ENCODE peak calls at places on chromosome 17, in six cellular contexts. W is adrenal gland, F is ascending aorta, R is stomach, C is heart right ventricle, Z is tibial nerve. N is an unnamed sample.

GRCh38 chr17:81271226-81271625 is 23.9 kb downstream of the SLC38A10 start:
- DNase-seq in W (no peak), F (no peak), R (no peak), C (no peak), Z (no peak), N (no peak)

GRCh38 chr17:48483004-48483403 is 47.8 kb downstream of the HOXB1 start:
- DNase-seq in W (no peak), F (no peak), R (no peak), C (no peak), Z (no peak), N (no peak)

GRCh38 chr17:72441899-72442298 is 321.1 kb downstream of the SOX9 start:
- DNase-seq in W (no peak), F (no peak), R (no peak), C (no peak), Z (no peak), N (no peak)

GRCh38 chr17:17959520-17960361 is 12.5 kb downstream of the TOM1L2 start:
- DNase-seq in W (no peak), F (no peak), R (no peak), C (no peak), Z (no peak), N (no peak)

GRCh38 chr17:36591434-36592315 is at the start of gene DHRS11:
- DNase-seq in W (peak; percentile 80), F (peak; percentile 89), R (peak; percentile 89), C (peak; percentile 90), Z (peak; percentile 57), N (no peak)

GRCh38 chr17:62644487-62645173 is 17.2 kb downstream of the MRC2 start:
- DNase-seq in W (no peak), F (no peak), R (no peak), C (no peak), Z (no peak), N (no peak)

GRCh38 chr17:71024969-71025368 is 855.6 kb downstream of the KCNJ2 start:
- DNase-seq in W (no peak), F (no peak), R (no peak), C (no peak), Z (no peak), N (no peak)

GRCh38 chr17:45013021-45013997 is 38.1 kb downstream of the DCAKD start:
- DNase-seq in W (no peak), F (no peak), R (no peak), C (peak; percentile 36), Z (no peak), N (no peak)

GRCh38 chr17:78387982-78388941 is 9.8 kb downstream of the PGS1 start:
- DNase-seq in W (no peak), F (no peak), R (no peak), C (peak; percentile 32), Z (no peak), N (peak; percentile 83)

GRCh38 chr17:4199818-4200402 is 56.9 kb downstream of the CYB5D2 start:
- DNase-seq in W (no peak), F (peak; percentile 59), R (no peak), C (no peak), Z (no peak), N (no peak)

GRCh38 chr17:40960144-40960543 is 6.6 kb downstream of the KRT39 start:
- DNase-seq in W (no peak), F (no peak), R (no peak), C (no peak), Z (no peak), N (no peak)

GRCh38 chr17:64964796-64965195 is 45.5 kb upstream of the LRRC37A3 start:
- DNase-seq in W (no peak), F (no peak), R (no peak), C (no peak), Z (no peak), N (no peak)

GRCh38 chr17:36463916-36464764 is 22.3 kb upstream of the ZNHIT3 start:
- DNase-seq in W (peak; percentile 86), F (no peak), R (peak; percentile 56), C (peak; percentile 47), Z (no peak), N (peak; percentile 59)

GRCh38 chr17:32516940-32517711 is 30.3 kb downstream of the CDK5R1 start:
- DNase-seq in W (no peak), F (no peak), R (no peak), C (no peak), Z (no peak), N (no peak)

GRCh38 chr17:56658648-56659047 is 65.1 kb downstream of the NOG start:
- DNase-seq in W (no peak), F (no peak), R (no peak), C (no peak), Z (no peak), N (no peak)

GRCh38 chr17:5826384-5826783 is 242.1 kb upstream of the NLRP1 start:
- DNase-seq in W (no peak), F (no peak), R (no peak), C (no peak), Z (no peak), N (no peak)

GRCh38 chr17:4483012-4483840 is 15.5 kb upstream of the SPNS2 start:
- DNase-seq in W (no peak), F (no peak), R (peak; percentile 93), C (peak; percentile 5), Z (no peak), N (peak; percentile 80)

GRCh38 chr17:71334041-71334781 is 786.6 kb upstream of the SOX9 start:
- DNase-seq in W (no peak), F (no peak), R (no peak), C (no peak), Z (no peak), N (no peak)

GRCh38 chr17:81258292-81258691 is 19.2 kb downstream of the NDUFAF8 start:
- DNase-seq in W (no peak), F (no peak), R (no peak), C (no peak), Z (no peak), N (no peak)

GRCh38 chr17:45813051-45813731 is 29.1 kb downstream of the CRHR1 start:
- DNase-seq in W (no peak), F (no peak), R (no peak), C (no peak), Z (no peak), N (no peak)

GRCh38 chr17:36641877-36642845 is 40.8 kb downstream of the MRM1 start:
- DNase-seq in W (no peak), F (no peak), R (no peak), C (no peak), Z (no peak), N (no peak)

GRCh38 chr17:1648582-1649115 is 1.0 kb downstream of the RILP start:
- DNase-seq in W (peak; percentile 95), F (peak; percentile 98), R (peak; percentile 97), C (peak; percentile 97), Z (peak; percentile 92), N (peak; percentile 83)

GRCh38 chr17:33438578-33438977 is 145.5 kb upstream of the ASIC2 start:
- DNase-seq in W (no peak), F (no peak), R (no peak), C (no peak), Z (no peak), N (no peak)

GRCh38 chr17:28707339-28707720 is 4.4 kb downstream of the PROCA1 start:
- DNase-seq in W (no peak), F (no peak), R (no peak), C (no peak), Z (no peak), N (no peak)

GRCh38 chr17:45147581-45148182 is 593 bp upstream of the HEXIM1 start:
- DNase-seq in W (peak; percentile 88), F (peak; percentile 87), R (peak; percentile 74), C (peak; percentile 82), Z (peak; percentile 66), N (peak; percentile 95)

GRCh38 chr17:73179387-73179786 is 13.5 kb upstream of the COG1 start:
- DNase-seq in W (no peak), F (no peak), R (no peak), C (no peak), Z (no peak), N (no peak)

GRCh38 chr17:11144358-11145233 is 96.4 kb upstream of the SHISA6 start:
- DNase-seq in W (peak; percentile 73), F (no peak), R (peak; percentile 68), C (no peak), Z (no peak), N (peak; percentile 35)

GRCh38 chr17:65158622-65159021 is 21.5 kb downstream of the RGS9 start:
- DNase-seq in W (no peak), F (no peak), R (no peak), C (no peak), Z (no peak), N (no peak)

GRCh38 chr17:81561494-81561885 is 9.3 kb upstream of the FAAP100 start:
- DNase-seq in W (no peak), F (no peak), R (no peak), C (no peak), Z (no peak), N (no peak)

GRCh38 chr17:69188796-69189195 is 39.8 kb downstream of the ABCA10 start:
- DNase-seq in W (no peak), F (no peak), R (no peak), C (no peak), Z (no peak), N (no peak)

GRCh38 chr17:61453563-61453962 is 1.3 kb downstream of the TBX4 start:
- DNase-seq in W (no peak), F (no peak), R (no peak), C (no peak), Z (no peak), N (no peak)
- H3K4me3 ChIP-seq in W (no peak overlapping the region), F (no peak overlapping the region), R (no peak overlapping the region), C (no peak overlapping the region), Z (no peak overlapping the region), N (no peak overlapping the region)

GRCh38 chr17:63837962-63838585 is 4.4 kb downstream of the SMARCD2 start:
- DNase-seq in W (no peak), F (no peak), R (no peak), C (no peak), Z (no peak), N (no peak)
- H3K4me3 ChIP-seq in W (no peak overlapping the region), F (peak overlapping the region; percentile 98), R (peak overlapping the region; percentile 42), C (no peak overlapping the region), Z (peak overlapping the region; percentile 78), N (peak overlapping the region; percentile 94)

GRCh38 chr17:35359396-35359795 is 14.0 kb downstream of the SLFN11 start:
- DNase-seq in W (no peak), F (no peak), R (no peak), C (no peak), Z (no peak), N (no peak)

DNA sequence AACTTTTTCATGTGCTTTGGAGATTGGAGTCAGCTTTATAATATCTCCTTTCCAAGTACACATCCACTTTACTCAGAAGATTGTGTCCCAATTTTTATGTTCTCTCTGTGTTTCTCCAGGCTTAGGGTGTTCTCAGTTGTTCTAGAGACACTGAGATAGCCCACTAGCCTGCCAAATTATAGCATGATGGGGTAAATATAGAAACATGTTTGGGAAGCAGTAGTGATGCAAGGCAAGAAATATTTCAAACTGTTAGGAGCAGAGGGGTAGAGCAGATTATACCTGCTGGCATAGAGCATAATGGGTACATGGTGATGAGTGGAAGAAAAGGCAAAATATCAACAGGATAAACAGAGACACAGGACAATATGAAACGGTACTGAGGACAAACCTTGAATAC is 12.4 kb downstream of the SLFN11 start:
- DNase-seq in W (no peak), F (no peak), R (no peak), C (no peak), Z (no peak), N (no peak)
- H3K4me3 ChIP-seq in W (no peak overlapping the region), F (no peak overlapping the region), R (no peak overlapping the region), C (no peak overlapping the region), Z (no peak overlapping the region), N (no peak overlapping the region)

DNA sequence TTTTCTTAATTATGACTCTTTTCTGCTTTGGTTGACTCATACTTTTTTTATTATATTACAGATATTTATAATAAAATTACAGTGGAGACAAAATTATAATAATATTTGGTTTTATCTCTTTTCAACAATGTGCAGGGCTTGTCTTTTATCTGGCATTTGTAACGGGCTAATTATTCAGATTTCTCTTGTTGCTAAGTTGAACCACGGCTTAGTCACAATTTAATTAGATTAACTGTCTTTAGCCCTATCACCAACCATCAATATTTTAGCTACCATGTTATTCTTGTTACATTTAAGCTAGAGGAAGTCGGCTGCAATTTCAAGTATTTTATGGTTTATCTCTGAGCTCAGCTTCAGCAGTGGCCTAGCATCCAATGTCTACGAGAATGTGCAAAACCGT is 798.9 kb upstream of the CA10 start:
- DNase-seq in W (no peak), F (no peak), R (no peak), C (no peak), Z (no peak), N (no peak)
- H3K4me3 ChIP-seq in W (no peak overlapping the region), F (no peak overlapping the region), R (no peak overlapping the region), C (no peak overlapping the region), Z (no peak overlapping the region), N (no peak overlapping the region)